ENCODE peak calls at places on chromosomes 16 and 17, in five cellular contexts. X is GM13976; C is stimulated activated CD8-positive, alpha-beta memory T cell treated with anti-CD3 and anti-CD28 coated beads, Interleukin-12 subunit alpha, Interleukin-12 subunit beta, amount 100 ng/mL, for 4 hours; P is GM03348; E is astrocyte of the spinal cord. S is an unnamed sample.

GRCh38 chr17:73200476-73200875 is 7.6 kb downstream of the COG1 start:
- DNase-seq in X (no peak), C (no peak), P (no peak), E (no peak), S (no peak)

GRCh38 chr16:86464044-86464443 is 46.3 kb upstream of the FOXF1 start:
- DNase-seq in X (no peak), C (no peak), P (no peak), E (no peak), S (no peak)

GRCh38 chr17:4599505-4600281 is 15.4 kb downstream of the SMTNL2 start:
- DNase-seq in X (no peak), C (no peak), P (no peak), E (peak), S (no peak)

GRCh38 chr16:16930309-16931000 is 540.3 kb downstream of the XYLT1 start:
- DNase-seq in X (no peak), C (no peak), P (no peak), E (no peak), S (no peak)

GRCh38 chr16:57416084-57416483 is 11.5 kb downstream of the CCL17 start:
- DNase-seq in X (no peak), C (no peak), P (no peak), E (no peak), S (no peak)

GRCh38 chr17:77140878-77141767 is at the start of gene SEC14L1:
- DNase-seq in X (peak), C (peak), P (no peak), E (no peak), S (peak)

GRCh38 chr17:73378974-73379470 is 67.2 kb upstream of the CDC42EP4 start:
- DNase-seq in X (no peak), C (no peak), P (no peak), E (no peak), S (no peak)

GRCh38 chr16:11977206-11978041 is 890 bp downstream of the SNX29 start:
- DNase-seq in X (no peak), C (no peak), P (peak), E (peak), S (no peak)

S was measured in GM12865.